ENCODE peak calls at places on chromosomes 13 and 19, in six cellular contexts. One of them, this sample, is unnamed.
A peak's percentile ranks its signal among the peaks of the same experiment; 100 is the strongest.

GRCh38 chr19:12331211-12331941 is 2.1 kb downstream of the ZNF563 start:
- DNase-seq in PC-3: no peak
- DNase-seq in left ventricle myocardium inferior: no peak
- DNase-seq in HL-60: no peak
- DNase-seq in A172: no peak
- DNase-seq in CD4-positive, alpha-beta T cell: peak; percentile 10
- DNase-seq in this sample: peak; percentile 71

GRCh38 chr13:27442071-27442647 is 8.2 kb downstream of the MTIF3 start:
- DNase-seq in PC-3: no peak
- DNase-seq in left ventricle myocardium inferior: no peak
- DNase-seq in HL-60: no peak
- DNase-seq in A172: no peak
- DNase-seq in CD4-positive, alpha-beta T cell: no peak
- DNase-seq in this sample: peak; percentile 71

GRCh38 chr13:93066187-93066586 is 160.4 kb upstream of the GPC6 start:
- DNase-seq in PC-3: peak; percentile 7
- DNase-seq in left ventricle myocardium inferior: no peak
- DNase-seq in HL-60: no peak
- DNase-seq in A172: peak; percentile 57
- DNase-seq in CD4-positive, alpha-beta T cell: no peak
- DNase-seq in this sample: no peak

GRCh38 chr13:45827318-45827717 is 24.2 kb downstream of the SIAH3 start:
- DNase-seq in PC-3: no peak
- DNase-seq in left ventricle myocardium inferior: peak; percentile 47
- DNase-seq in HL-60: no peak
- DNase-seq in A172: no peak
- DNase-seq in CD4-positive, alpha-beta T cell: no peak
- DNase-seq in this sample: peak; percentile 41

GRCh38 chr19:1250374-1251232 is 2.2 kb downstream of the MIDN start:
- DNase-seq in PC-3: no peak
- DNase-seq in left ventricle myocardium inferior: peak; percentile 74
- DNase-seq in HL-60: peak; percentile 71
- DNase-seq in A172: peak; percentile 54
- DNase-seq in CD4-positive, alpha-beta T cell: peak; percentile 50
- DNase-seq in this sample: peak; percentile 57

GRCh38 chr19:33604651-33605050 is 17.1 kb upstream of the CHST8 start:
- DNase-seq in PC-3: no peak
- DNase-seq in left ventricle myocardium inferior: no peak
- DNase-seq in HL-60: no peak
- DNase-seq in A172: no peak
- DNase-seq in CD4-positive, alpha-beta T cell: no peak
- DNase-seq in this sample: no peak

GRCh38 chr13:27536361-27537101 is 83.8 kb downstream of the LNX2 start:
- DNase-seq in PC-3: no peak
- DNase-seq in left ventricle myocardium inferior: no peak
- DNase-seq in HL-60: no peak
- DNase-seq in A172: no peak
- DNase-seq in CD4-positive, alpha-beta T cell: no peak
- DNase-seq in this sample: peak; percentile 94

GRCh38 chr13:52156724-52157251 is 2.6 kb downstream of the NEK3 start:
- DNase-seq in PC-3: no peak
- DNase-seq in left ventricle myocardium inferior: no peak
- DNase-seq in HL-60: no peak
- DNase-seq in A172: no peak
- DNase-seq in CD4-positive, alpha-beta T cell: no peak
- DNase-seq in this sample: no peak